ENCODE peak calls at places on chromosomes 2 and 18, in four cellular contexts. Q, E, B and H are unnamed samples.

GRCh38 chr18:13639196-13639595 is 87.2 kb downstream of the FAM210A start:
- DNase-seq in E (no peak), B (no peak), Q (no peak), H (no peak)

GRCh38 chr2:158984554-158985207 is 16.2 kb downstream of the TANC1 start:
- DNase-seq in E (peak), B (no peak), Q (peak), H (no peak)

GRCh38 chr2:85413592-85414421 is 3.6 kb upstream of the CAPG start:
- DNase-seq in Q (no peak), B (peak), E (peak), H (no peak)

GRCh38 chr2:107380912-107381311 is 445.8 kb upstream of the RGPD4 start:
- DNase-seq in Q (no peak), B (no peak), E (no peak), H (no peak)

GRCh38 chr2:3523551-3524041 is 4.3 kb upstream of the ADI1 start:
- DNase-seq in B (peak), Q (peak), E (no peak), H (no peak)

GRCh38 chr18:75612491-75612890 is 185.0 kb upstream of the SMIM21 start:
- DNase-seq in Q (no peak), E (no peak), B (no peak), H (no peak)

GRCh38 chr2:165957030-165957675 is 3.6 kb upstream of the TTC21B start:
- DNase-seq in E (no peak), B (no peak), Q (no peak), H (no peak)

GRCh38 chr2:186543561-186544131 is 46.2 kb upstream of the ITGAV start:
- DNase-seq in B (peak), Q (peak), E (peak), H (no peak)

GRCh38 chr2:42115588-42115987 is 53.6 kb upstream of the EML4 start:
- DNase-seq in E (no peak), Q (no peak), B (no peak), H (no peak)

GRCh38 chr18:8673276-8674209 is 31.8 kb upstream of the MTCL1 start:
- DNase-seq in B (no peak), Q (no peak), E (no peak), H (peak)

GRCh38 chr2:227007940-227008339 is 156.1 kb downstream of the COL4A4 start:
- DNase-seq in B (no peak), E (no peak), Q (no peak), H (no peak)

GRCh38 chr2:46942891-46943626 is 27.5 kb upstream of the MCFD2 start:
- DNase-seq in B (no peak), E (no peak), Q (no peak), H (no peak)

GRCh38 chr2:39991298-39991697 is 212.2 kb upstream of the THUMPD2 start:
- DNase-seq in B (peak), E (peak), Q (no peak), H (no peak)

GRCh38 chr18:6414118-6414722 is 491 bp downstream of the L3MBTL4 start:
- DNase-seq in Q (no peak), B (no peak), E (peak), H (peak)

GRCh38 chr2:69890881-69891280 is 2.9 kb upstream of the SNRNP27 start:
- DNase-seq in B (no peak), Q (no peak), E (no peak), H (no peak)

GRCh38 chr18:53887447-53887846 is 337.0 kb downstream of the MBD2 start:
- DNase-seq in E (no peak), B (peak), Q (no peak), H (no peak)

GRCh38 chr2:191166111-191166755 is 15.4 kb upstream of the STAT4 start:
- DNase-seq in E (no peak), B (peak), Q (no peak), H (no peak)

GRCh38 chr2:104793971-104794370 is 59.9 kb upstream of the POU3F3 start:
- DNase-seq in B (peak), E (no peak), Q (no peak), H (no peak)

GRCh38 chr18:11676867-11677266 is 12.2 kb upstream of the GNAL start:
- DNase-seq in E (no peak), B (no peak), Q (no peak), H (no peak)

GRCh38 chr18:2978626-2979025 is 34.3 kb downstream of the LPIN2 start:
- DNase-seq in B (peak), Q (no peak), E (no peak), H (no peak)

GRCh38 chr18:59616501-59616900 is 80.7 kb downstream of the CCBE1 start:
- DNase-seq in Q (no peak), E (no peak), B (peak), H (no peak)

GRCh38 chr2:172091626-172092566 is 6.6 kb downstream of the DLX1 start:
- DNase-seq in B (no peak), E (peak), Q (no peak), H (no peak)

GRCh38 chr2:153668923-153669322 is 190.4 kb upstream of the RPRM start:
- DNase-seq in E (no peak), Q (no peak), B (no peak), H (no peak)

GRCh38 chr18:76709659-76710645 is 112.4 kb upstream of the ZNF236 start:
- DNase-seq in B (peak), E (peak), Q (peak), H (peak)

DNA sequence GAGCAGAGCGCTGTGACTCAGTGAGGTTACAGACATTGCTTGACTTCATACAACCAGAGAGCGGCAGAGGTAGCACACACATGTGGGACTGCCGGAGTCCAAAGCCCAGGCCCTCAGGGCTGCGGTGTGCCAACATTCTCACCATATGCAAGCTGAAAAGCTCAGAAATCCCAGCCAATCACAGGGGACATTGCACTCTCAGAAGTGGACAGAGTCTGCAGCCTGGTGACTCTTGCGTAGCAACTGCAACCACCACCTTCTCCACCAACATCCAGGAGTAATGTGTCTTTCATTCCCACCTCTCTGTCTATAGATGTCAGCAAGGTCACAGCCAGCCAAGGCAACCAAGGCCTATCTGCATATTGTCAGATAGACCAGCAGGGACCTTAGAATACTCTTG is 158.1 kb downstream of the TTC32 start:
- DNase-seq in E (no peak), Q (no peak), B (no peak), H (no peak)
- TF ChIP-seq CTCF in E (no peak), Q (no peak), B (no peak), H (no peak)

DNA sequence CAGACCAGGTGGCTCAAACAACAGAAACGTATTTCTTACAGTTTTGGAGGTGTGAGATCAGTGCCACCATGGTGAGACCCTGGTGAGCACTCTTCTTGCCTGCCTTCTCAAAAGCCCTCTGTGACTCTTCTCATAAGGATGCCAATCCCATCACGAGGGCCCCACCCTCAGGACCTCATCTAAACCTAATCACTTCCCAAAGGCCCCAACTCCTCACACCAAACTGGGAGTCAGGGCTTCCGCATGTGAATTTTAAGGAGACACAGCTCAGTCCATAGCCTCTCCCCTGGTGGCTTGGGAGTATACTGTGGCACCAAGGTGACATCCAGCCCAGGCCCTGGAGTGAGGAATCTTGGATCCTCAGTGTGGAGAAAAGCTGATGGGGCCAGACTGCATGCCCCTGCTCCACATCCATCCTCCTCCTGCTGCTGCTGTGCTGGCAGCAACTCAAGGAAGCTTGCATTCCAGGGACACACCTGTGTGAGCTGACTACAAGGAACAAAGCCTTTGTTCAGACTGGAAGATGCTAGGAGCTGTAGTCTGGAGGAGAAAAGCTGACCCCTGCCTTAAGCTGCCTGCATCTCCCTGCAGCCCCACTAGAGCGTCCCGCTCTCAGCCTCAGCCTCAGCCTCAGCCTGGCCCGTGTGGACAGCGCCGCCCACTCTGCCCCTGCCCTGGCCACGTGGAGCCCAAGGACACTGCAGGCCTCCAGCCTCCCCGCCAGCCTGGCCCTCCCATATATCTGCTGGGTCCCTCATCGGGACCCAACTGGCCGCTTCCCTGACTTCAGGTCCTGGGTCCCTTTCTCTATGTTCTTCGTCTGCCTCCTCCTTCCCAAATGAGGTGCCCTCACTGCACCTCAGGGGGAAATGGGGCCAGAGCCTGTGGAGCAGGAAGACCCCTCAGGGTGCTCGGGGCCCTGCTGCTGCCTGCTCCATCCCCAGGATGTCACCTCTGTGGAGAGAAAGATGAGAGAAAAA is 87.8 kb upstream of the RAB6C start:
- DNase-seq in Q (no peak), B (no peak), E (peak), H (no peak)
- TF ChIP-seq CTCF in Q (no peak), B (no peak), E (no peak), H (no peak)

GRCh38 chr2:71190959-71191943 is 35.7 kb downstream of the PAIP2B start:
- DNase-seq in Q (peak), B (peak), E (no peak), H (no peak)
- TF ChIP-seq CTCF in Q (peak), B (peak), E (peak), H (no peak)

DNA sequence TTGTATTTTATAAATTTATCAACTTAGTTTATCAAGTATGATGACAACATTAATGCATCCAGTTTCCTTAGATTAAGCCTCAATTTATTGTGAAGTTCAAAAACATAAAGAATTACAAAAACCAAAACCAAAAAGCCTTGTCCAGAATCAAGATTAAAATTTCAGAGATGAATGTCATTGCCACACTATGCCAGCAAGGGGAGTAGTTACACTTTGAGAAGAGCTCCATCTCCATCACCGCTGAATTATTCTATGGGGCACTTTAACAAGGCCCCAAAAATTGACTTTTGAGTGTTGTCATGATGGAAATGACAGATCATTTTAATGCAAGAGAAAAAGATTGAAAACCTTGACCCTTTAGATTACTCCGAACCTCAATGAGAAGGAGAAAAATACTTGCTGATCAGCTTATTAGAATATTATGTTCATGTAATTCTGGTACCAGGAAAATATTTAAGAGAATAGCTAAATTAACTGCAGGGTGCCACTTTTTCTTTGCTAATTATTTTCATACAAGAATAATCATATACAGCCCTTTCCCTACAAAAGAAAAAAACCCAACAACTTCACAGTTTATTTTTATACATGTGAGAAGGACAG is 152.5 kb upstream of the AQP4 start:
- DNase-seq in Q (no peak), E (peak), B (no peak), H (peak)
- TF ChIP-seq CTCF in Q (peak), E (peak), B (no peak), H (peak)

GRCh38 chr2:241977557-241978300 is 108.2 kb downstream of the RTP5 start:
- DNase-seq in Q (no peak), B (no peak), E (no peak), H (no peak)
- TF ChIP-seq CTCF in Q (no peak), B (no peak), E (no peak), H (no peak)

DNA sequence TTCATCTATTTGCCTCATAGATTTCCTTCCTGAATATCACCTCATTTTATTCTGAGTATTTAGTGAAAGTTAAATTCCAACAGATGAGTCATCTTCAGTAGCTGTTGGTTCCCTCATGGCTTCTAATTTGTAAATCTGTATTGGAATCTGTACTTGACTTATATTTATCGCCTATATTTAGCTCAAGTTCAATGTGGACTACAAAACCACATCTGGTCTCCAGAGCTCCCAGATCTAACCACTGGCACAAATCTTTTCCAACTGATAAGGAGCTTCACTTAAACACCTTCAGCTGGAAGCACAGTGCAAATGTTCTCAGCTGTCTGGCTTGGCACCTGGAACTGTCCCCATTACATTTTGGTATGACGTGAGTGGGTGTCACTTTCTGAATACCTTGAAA is 82.8 kb upstream of the DSEL start:
- DNase-seq in E (no peak), Q (no peak), B (peak), H (no peak)
- TF ChIP-seq CTCF in E (no peak), Q (no peak), B (no peak), H (no peak)

GRCh38 chr2:77268626-77269025 is 253.6 kb downstream of the LRRTM4 start:
- DNase-seq in E (no peak), Q (no peak), B (peak), H (no peak)

GRCh38 chr2:77271262-77271661 is 250.9 kb downstream of the LRRTM4 start:
- DNase-seq in B (no peak), E (no peak), Q (no peak), H (no peak)

GRCh38 chr2:77270433-77270832 is 251.7 kb downstream of the LRRTM4 start:
- DNase-seq in E (no peak), Q (no peak), B (peak), H (no peak)
- TF ChIP-seq CTCF in E (no peak), Q (no peak), B (no peak), H (no peak)

GRCh38 chr2:71455011-71455740 is 1.8 kb downstream of the DYSF start:
- DNase-seq in Q (no peak), E (peak), B (no peak), H (no peak)
- TF ChIP-seq CTCF in Q (peak), E (no peak), B (no peak), H (no peak)